ENCODE peak calls at places on chromosomes 7 and 10, in ten cellular contexts. One of them, this sample, is unnamed.

GRCh38 chr7:158094671-158095256 is 492.9 kb downstream of the PTPRN2 start:
- DNase-seq in epithelial cell of esophagus: no peak
- DNase-seq in WERI-Rb-1: no peak
- DNase-seq in foreskin fibroblast: no peak
- DNase-seq in G401: no peak
- DNase-seq in head of caudate nucleus: no peak
- DNase-seq in ascending aorta: peak; percentile 35
- DNase-seq in EL: no peak
- DNase-seq in dermis microvascular lymphatic vessel endothelial cell: no peak
- DNase-seq in aorta: no peak
- DNase-seq in this sample: no peak

GRCh38 chr7:1940402-1940786 is 270.3 kb downstream of the ELFN1 start:
- DNase-seq in WERI-Rb-1: no peak
- DNase-seq in aorta: peak; percentile 79
- DNase-seq in epithelial cell of esophagus: peak; percentile 63
- DNase-seq in EL: peak; percentile 68
- DNase-seq in head of caudate nucleus: peak; percentile 70
- DNase-seq in dermis microvascular lymphatic vessel endothelial cell: no peak
- DNase-seq in G401: no peak
- DNase-seq in foreskin fibroblast: peak; percentile 22
- DNase-seq in ascending aorta: peak; percentile 80
- DNase-seq in this sample: no peak

GRCh38 chr10:29948971-29949370 is 110.4 kb downstream of the JCAD start:
- DNase-seq in G401: no peak
- DNase-seq in foreskin fibroblast: no peak
- DNase-seq in aorta: no peak
- DNase-seq in dermis microvascular lymphatic vessel endothelial cell: peak; percentile 85
- DNase-seq in ascending aorta: peak; percentile 38
- DNase-seq in head of caudate nucleus: no peak
- DNase-seq in EL: no peak
- DNase-seq in WERI-Rb-1: no peak
- DNase-seq in epithelial cell of esophagus: peak; percentile 92
- DNase-seq in this sample: no peak

GRCh38 chr7:5452937-5453540 is 29.4 kb upstream of the TNRC18 start:
- DNase-seq in epithelial cell of esophagus: no peak
- DNase-seq in aorta: no peak
- DNase-seq in dermis microvascular lymphatic vessel endothelial cell: peak; percentile 52
- DNase-seq in EL: peak; percentile 80
- DNase-seq in WERI-Rb-1: peak; percentile 94
- DNase-seq in foreskin fibroblast: peak; percentile 84
- DNase-seq in G401: peak; percentile 48
- DNase-seq in ascending aorta: no peak
- DNase-seq in head of caudate nucleus: peak; percentile 29
- DNase-seq in this sample: no peak

GRCh38 chr10:79898597-79899325 is 50.1 kb downstream of the SFTPD start:
- DNase-seq in WERI-Rb-1: no peak
- DNase-seq in EL: peak; percentile 11
- DNase-seq in G401: no peak
- DNase-seq in ascending aorta: no peak
- DNase-seq in aorta: no peak
- DNase-seq in head of caudate nucleus: no peak
- DNase-seq in epithelial cell of esophagus: no peak
- DNase-seq in dermis microvascular lymphatic vessel endothelial cell: no peak
- DNase-seq in foreskin fibroblast: no peak
- DNase-seq in this sample: no peak

GRCh38 chr7:151735854-151736402 is 141.0 kb downstream of the PRKAG2 start:
- DNase-seq in aorta: peak; percentile 69
- DNase-seq in head of caudate nucleus: no peak
- DNase-seq in G401: no peak
- DNase-seq in epithelial cell of esophagus: no peak
- DNase-seq in foreskin fibroblast: no peak
- DNase-seq in WERI-Rb-1: peak; percentile 62
- DNase-seq in dermis microvascular lymphatic vessel endothelial cell: no peak
- DNase-seq in EL: no peak
- DNase-seq in ascending aorta: no peak
- DNase-seq in this sample: no peak

GRCh38 chr10:72291019-72291532 is 17.4 kb downstream of the DDIT4 start:
- DNase-seq in head of caudate nucleus: no peak
- DNase-seq in aorta: no peak
- DNase-seq in WERI-Rb-1: no peak
- DNase-seq in epithelial cell of esophagus: no peak
- DNase-seq in dermis microvascular lymphatic vessel endothelial cell: no peak
- DNase-seq in EL: no peak
- DNase-seq in G401: no peak
- DNase-seq in foreskin fibroblast: no peak
- DNase-seq in ascending aorta: no peak
- DNase-seq in this sample: no peak

GRCh38 chr10:17233534-17233933 is 5.5 kb downstream of the VIM start:
- DNase-seq in aorta: no peak
- DNase-seq in foreskin fibroblast: peak; percentile 73
- DNase-seq in head of caudate nucleus: no peak
- DNase-seq in epithelial cell of esophagus: no peak
- DNase-seq in ascending aorta: peak; percentile 80
- DNase-seq in EL: peak; percentile 47
- DNase-seq in WERI-Rb-1: no peak
- DNase-seq in dermis microvascular lymphatic vessel endothelial cell: peak; percentile 52
- DNase-seq in G401: no peak
- DNase-seq in this sample: no peak

GRCh38 chr7:99562832-99563231 is 4.4 kb downstream of the ZNF655 start:
- DNase-seq in head of caudate nucleus: peak; percentile 30
- DNase-seq in epithelial cell of esophagus: peak; percentile 98
- DNase-seq in EL: peak; percentile 99
- DNase-seq in G401: no peak
- DNase-seq in dermis microvascular lymphatic vessel endothelial cell: peak; percentile 73
- DNase-seq in foreskin fibroblast: peak; percentile 97
- DNase-seq in aorta: no peak
- DNase-seq in WERI-Rb-1: no peak
- DNase-seq in ascending aorta: no peak
- DNase-seq in this sample: peak; percentile 83

GRCh38 chr7:57354679-57355338 is 95.2 kb upstream of the ZNF716 start:
- DNase-seq in G401: no peak
- DNase-seq in WERI-Rb-1: no peak
- DNase-seq in dermis microvascular lymphatic vessel endothelial cell: no peak
- DNase-seq in foreskin fibroblast: no peak
- DNase-seq in EL: no peak
- DNase-seq in aorta: no peak
- DNase-seq in head of caudate nucleus: no peak
- DNase-seq in ascending aorta: no peak
- DNase-seq in epithelial cell of esophagus: no peak
- DNase-seq in this sample: no peak

GRCh38 chr10:101101488-101101887 is 29.6 kb upstream of the TLX1 start:
- DNase-seq in ascending aorta: no peak
- DNase-seq in dermis microvascular lymphatic vessel endothelial cell: no peak
- DNase-seq in head of caudate nucleus: no peak
- DNase-seq in epithelial cell of esophagus: no peak
- DNase-seq in foreskin fibroblast: no peak
- DNase-seq in aorta: no peak
- DNase-seq in WERI-Rb-1: no peak
- DNase-seq in G401: no peak
- DNase-seq in EL: no peak
- DNase-seq in this sample: no peak

GRCh38 chr10:128885573-128886555 is 581.2 kb upstream of the MGMT start:
- DNase-seq in aorta: no peak
- DNase-seq in epithelial cell of esophagus: no peak
- DNase-seq in G401: no peak
- DNase-seq in head of caudate nucleus: no peak
- DNase-seq in WERI-Rb-1: no peak
- DNase-seq in ascending aorta: no peak
- DNase-seq in EL: no peak
- DNase-seq in dermis microvascular lymphatic vessel endothelial cell: no peak
- DNase-seq in foreskin fibroblast: no peak
- DNase-seq in this sample: no peak

GRCh38 chr7:151798851-151799428 is 78.0 kb downstream of the PRKAG2 start:
- DNase-seq in WERI-Rb-1: no peak
- DNase-seq in head of caudate nucleus: no peak
- DNase-seq in EL: no peak
- DNase-seq in dermis microvascular lymphatic vessel endothelial cell: no peak
- DNase-seq in ascending aorta: no peak
- DNase-seq in aorta: no peak
- DNase-seq in G401: peak; percentile 71
- DNase-seq in epithelial cell of esophagus: peak; percentile 67
- DNase-seq in foreskin fibroblast: no peak
- DNase-seq in this sample: no peak

GRCh38 chr7:14596421-14596820 is 306.1 kb downstream of the DGKB start:
- DNase-seq in WERI-Rb-1: no peak
- DNase-seq in ascending aorta: no peak
- DNase-seq in dermis microvascular lymphatic vessel endothelial cell: no peak
- DNase-seq in foreskin fibroblast: peak; percentile 66
- DNase-seq in EL: no peak
- DNase-seq in epithelial cell of esophagus: peak; percentile 23
- DNase-seq in G401: no peak
- DNase-seq in aorta: no peak
- DNase-seq in head of caudate nucleus: no peak
- DNase-seq in this sample: no peak